ENCODE peak calls at places on chromosomes 13 and 19, in six cellular contexts. I is posterior vena cava; G is iPS DF 6.9; H is activated CD8-positive, alpha-beta memory T cell treated with anti-CD3 and anti-CD28 coated beads for 1 hour; D is A549; Y is EL. O is an unnamed sample.
A peak's percentile ranks its signal among the peaks of the same experiment; 100 is the strongest.

GRCh38 chr13:26679945-26680516 is 80.6 kb downstream of the GPR12 start:
- DNase-seq in G (no peak), H (no peak), Y (no peak), D (no peak), I (no peak), O (no peak)

GRCh38 chr13:50901701-50902100 is 7.9 kb upstream of the RNASEH2B start:
- DNase-seq in Y (no peak), D (no peak), G (no peak), I (no peak), H (no peak), O (no peak)

GRCh38 chr19:11151181-11151580 is 4.4 kb downstream of the SPC24 start:
- DNase-seq in Y (no peak), G (no peak), D (no peak), H (no peak), I (no peak), O (no peak)

GRCh38 chr13:28533049-28533436 is 38.1 kb upstream of the FLT1 start:
- DNase-seq in I (no peak), Y (peak; percentile 9), H (no peak), D (no peak), G (no peak), O (peak; percentile 16)

GRCh38 chr19:39502640-39503417 is 4.1 kb downstream of the DLL3 start:
- DNase-seq in D (peak; percentile 94), I (peak; percentile 88), H (peak; percentile 61), G (no peak), Y (peak; percentile 64), O (peak; percentile 55)

GRCh38 chr19:5434351-5434917 is 20.8 kb upstream of the ZNRF4 start:
- DNase-seq in H (no peak), I (no peak), G (no peak), D (no peak), Y (no peak), O (no peak)

GRCh38 chr19:41617941-41618730 is 8.7 kb downstream of the CEACAM4 start:
- DNase-seq in D (no peak), I (no peak), Y (no peak), H (no peak), G (no peak), O (no peak)

GRCh38 chr13:59663707-59664106 is 500.0 kb downstream of the DIAPH3 start:
- DNase-seq in Y (no peak), D (no peak), G (no peak), H (no peak), I (no peak), O (peak; percentile 83)

GRCh38 chr13:30276178-30276577 is 31.2 kb downstream of the KATNAL1 start:
- DNase-seq in H (no peak), G (no peak), D (no peak), I (no peak), Y (no peak), O (no peak)

GRCh38 chr13:113723400-113724015 is 35.5 kb upstream of the TMEM255B start:
- DNase-seq in Y (no peak), G (no peak), D (no peak), H (no peak), I (no peak), O (no peak)

GRCh38 chr19:34712606-34713261 is 21.3 kb upstream of the ZNF181 start:
- DNase-seq in H (no peak), G (no peak), Y (peak; percentile 74), D (peak; percentile 90), I (no peak), O (peak; percentile 77)

GRCh38 chr13:56988543-56988942 is 152.2 kb upstream of the PRR20A start:
- DNase-seq in D (no peak), Y (no peak), G (no peak), H (no peak), I (no peak), O (no peak)

GRCh38 chr13:110812869-110813645 is 99.6 kb downstream of the ING1 start:
- DNase-seq in Y (no peak), H (no peak), G (no peak), I (peak; percentile 70), D (no peak), O (no peak)

GRCh38 chr13:101265934-101266333 is 150.4 kb downstream of the NALCN start:
- DNase-seq in Y (no peak), I (no peak), G (no peak), H (no peak), D (no peak), O (no peak)

GRCh38 chr19:40751065-40751923 is at the start of gene SNRPA:
- DNase-seq in D (peak; percentile 100), H (peak; percentile 89), Y (peak; percentile 98), G (peak; percentile 97), I (peak; percentile 98), O (peak; percentile 99)

GRCh38 chr19:53903055-53903680 is 5.9 kb upstream of the CACNG7 start:
- DNase-seq in I (no peak), G (no peak), H (no peak), D (peak; percentile 64), Y (no peak), O (peak; percentile 34)